ENCODE peak calls at places on chromosomes 7 and 10, in eight cellular contexts. T is EL; V is HFF-Myc; G is activated T-helper 1 cell treated with anti-CD3 and anti-CD28 coated beads, Interleukin-12 subunit alpha, Interleukin-12 subunit beta, Interleukin-2, Interleukin-4 antibody, amounts not matched to agents 30 ng/mL and 10 ng/mL and 1 ng/mL, durations not matched to agents 14 hours and 24 hours and 36 hours; U is AG09319; Z is Caki2; N is T-helper 1 cell; D is effector CD4-positive, alpha-beta T cell. Q is an unnamed sample.

GRCh38 chr10:74488907-74489306 is 337.5 kb upstream of the KAT6B start:
- DNase-seq in D (no peak), N (no peak), T (no peak), Z (no peak), U (no peak), G (no peak), V (no peak), Q (no peak)

GRCh38 chr10:130171196-130171595 is 35.0 kb downstream of the GLRX3 start:
- DNase-seq in Z (no peak), N (peak; percentile 15), T (no peak), V (no peak), G (peak; percentile 41), U (no peak), D (no peak), Q (peak; percentile 25)

GRCh38 chr10:63204667-63205391 is 71.7 kb downstream of the NRBF2 start:
- DNase-seq in Z (no peak), G (no peak), D (no peak), U (no peak), N (no peak), T (no peak), V (no peak), Q (no peak)

GRCh38 chr7:100483728-100484635 is at the start of gene NYAP1:
- DNase-seq in V (no peak), U (no peak), N (peak; percentile 50), Z (peak; percentile 36), G (no peak), D (peak; percentile 40), T (peak; percentile 51), Q (peak; percentile 55)

GRCh38 chr7:45978010-45978681 is 57.1 kb upstream of the IGFBP3 start:
- DNase-seq in V (peak; percentile 83), D (no peak), G (no peak), T (peak; percentile 96), Z (peak; percentile 99), U (peak; percentile 86), N (no peak), Q (no peak)

GRCh38 chr7:51316666-51317581 is at the start of gene COBL:
- DNase-seq in T (no peak), N (no peak), Z (no peak), U (no peak), G (no peak), V (no peak), D (no peak), Q (no peak)

GRCh38 chr7:7816816-7817536 is 98.6 kb upstream of the RPA3 start:
- DNase-seq in N (no peak), G (no peak), Z (no peak), D (no peak), V (no peak), T (no peak), U (no peak), Q (no peak)

GRCh38 chr10:101725843-101726242 is 30.9 kb upstream of the FBXW4 start:
- DNase-seq in G (no peak), U (no peak), D (no peak), V (no peak), T (no peak), N (no peak), Z (no peak), Q (no peak)

GRCh38 chr10:47457528-47457820 is 26.4 kb downstream of the ANXA8 start:
- DNase-seq in V (no peak), N (no peak), T (no peak), Z (no peak), D (no peak), G (no peak), U (no peak), Q (no peak)

GRCh38 chr7:27607210-27607606 is 55.5 kb downstream of the HIBADH start:
- DNase-seq in V (no peak), U (no peak), Z (no peak), G (no peak), D (no peak), N (no peak), T (no peak), Q (no peak)

GRCh38 chr7:142231716-142232115 is 26.1 kb downstream of the PRSS58 start:
- DNase-seq in G (no peak), D (no peak), T (no peak), Z (no peak), N (no peak), U (no peak), V (no peak), Q (no peak)

GRCh38 chr10:113459672-113460280 is 93.1 kb upstream of the HABP2 start:
- DNase-seq in T (no peak), Z (no peak), N (no peak), D (no peak), G (no peak), V (no peak), U (no peak), Q (no peak)

GRCh38 chr7:155858521-155859061 is 46.3 kb upstream of the SHH start:
- DNase-seq in N (no peak), U (no peak), D (no peak), T (peak; percentile 40), G (no peak), V (no peak), Z (peak; percentile 73), Q (no peak)

Q was measured in T-helper 22 cell.